ENCODE peak calls at places on chromosome 15, in eight cellular contexts. V is brain microvascular endothelial cell; Q is frontal cortex; G is breast epithelium; Z is gastrocnemius medialis; T is stimulated activated CD4-positive, alpha-beta T cell treated with anti-CD3 and anti-CD28 coated beads, Interleukin-12 subunit alpha, Interleukin-12 subunit beta, amount 100 ng/mL, for 24 hours; F is LHCN-M2; U is nucleus accumbens. I is an unnamed sample.
A peak's percentile ranks its signal among the peaks of the same experiment; 100 is the strongest.

GRCh38 chr15:83112233-83112958 is 5.0 kb downstream of the TM6SF1 start:
- DNase-seq in G (no peak), V (peak; percentile 83), F (peak; percentile 20), U (no peak), Z (no peak), Q (no peak), T (no peak), I (no peak)

GRCh38 chr15:48553559-48553958 is 92.0 kb downstream of the FBN1 start:
- DNase-seq in F (no peak), U (no peak), Z (no peak), V (no peak), G (no peak), T (no peak), Q (no peak), I (no peak)

GRCh38 chr15:89412906-89413411 is 78.3 kb upstream of the POLG start:
- DNase-seq in U (no peak), G (no peak), Q (no peak), T (no peak), F (no peak), Z (no peak), V (no peak), I (no peak)

GRCh38 chr15:37045859-37046318 is 54.5 kb downstream of the MEIS2 start:
- DNase-seq in Q (no peak), Z (no peak), T (no peak), G (no peak), F (no peak), U (no peak), V (peak; percentile 5), I (no peak)

GRCh38 chr15:95872366-95872771 is 458.1 kb upstream of the NR2F2 start:
- DNase-seq in U (no peak), F (peak; percentile 59), V (peak; percentile 81), T (no peak), Q (no peak), G (no peak), Z (no peak), I (no peak)

GRCh38 chr15:78130466-78131294 is 565 bp downstream of the CIB2 start:
- DNase-seq in Q (peak; percentile 27), G (no peak), U (no peak), F (no peak), T (no peak), Z (no peak), V (no peak), I (no peak)

GRCh38 chr15:58066042-58066867 is 744 bp upstream of the ALDH1A2 start:
- DNase-seq in Z (peak; percentile 19), Q (peak; percentile 50), F (peak; percentile 36), U (peak; percentile 5), G (peak; percentile 55), T (peak; percentile 14), V (peak; percentile 6), I (peak; percentile 31)

GRCh38 chr15:65377105-65377975 is 462 bp downstream of the IGDCC3 start:
- DNase-seq in F (peak; percentile 15), G (no peak), V (no peak), Q (peak; percentile 64), U (peak; percentile 29), Z (no peak), T (no peak), I (no peak)

GRCh38 chr15:47407692-47408091 is 309.6 kb upstream of the SEMA6D start:
- DNase-seq in U (no peak), T (no peak), Q (no peak), Z (no peak), F (no peak), G (no peak), V (no peak), I (no peak)

GRCh38 chr15:93210995-93211394 is 122.0 kb upstream of the RGMA start:
- DNase-seq in Q (no peak), F (no peak), Z (peak; percentile 64), T (no peak), U (no peak), G (no peak), V (no peak), I (no peak)

GRCh38 chr15:86942285-86942684 is 862.6 kb downstream of the AGBL1 start:
- DNase-seq in F (no peak), Q (no peak), V (no peak), Z (no peak), G (no peak), U (no peak), T (no peak), I (no peak)

GRCh38 chr15:63294354-63294753 is 16.9 kb downstream of the APH1B start:
- DNase-seq in V (no peak), F (no peak), Q (no peak), U (no peak), T (no peak), G (no peak), Z (no peak), I (no peak)

GRCh38 chr15:39966521-39966920 is 32.6 kb downstream of the EIF2AK4 start:
- DNase-seq in U (no peak), V (no peak), Z (no peak), F (no peak), Q (no peak), G (no peak), T (no peak), I (no peak)

GRCh38 chr15:42608110-42608531 is 32.7 kb downstream of the STARD9 start:
- DNase-seq in V (peak; percentile 1), T (no peak), F (peak; percentile 69), Z (no peak), U (no peak), G (no peak), Q (no peak), I (no peak)

GRCh38 chr15:76512971-76513370 is 176.4 kb downstream of the ISL2 start:
- DNase-seq in Z (no peak), G (no peak), F (no peak), T (no peak), Q (no peak), V (no peak), U (no peak), I (no peak)

GRCh38 chr15:35622641-35623340 is 76.8 kb upstream of the DPH6 start:
- DNase-seq in T (no peak), Z (no peak), G (no peak), V (no peak), Q (no peak), F (no peak), U (no peak), I (no peak)

GRCh38 chr15:56824174-56824573 is 90.9 kb upstream of the ZNF280D start:
- DNase-seq in G (no peak), T (no peak), Z (peak; percentile 13), V (no peak), Q (no peak), U (no peak), F (peak; percentile 81), I (no peak)

GRCh38 chr15:85667491-85668424 is 127.0 kb downstream of the KLHL25 start:
- DNase-seq in G (no peak), F (peak; percentile 99), Q (no peak), Z (no peak), U (no peak), T (peak; percentile 21), V (peak; percentile 99), I (no peak)

GRCh38 chr15:46441294-46442062 is 806.6 kb downstream of the SQOR start:
- DNase-seq in U (no peak), F (no peak), G (no peak), Q (no peak), Z (no peak), V (no peak), T (no peak), I (no peak)

GRCh38 chr15:86743283-86743903 is 663.7 kb downstream of the AGBL1 start:
- DNase-seq in U (no peak), Z (no peak), F (peak; percentile 29), T (peak; percentile 11), V (no peak), Q (no peak), G (no peak), I (no peak)

GRCh38 chr15:92725171-92725570 is 69.6 kb upstream of the FAM174B start:
- DNase-seq in Z (no peak), V (no peak), Q (no peak), T (no peak), F (no peak), U (no peak), G (no peak), I (no peak)

GRCh38 chr15:72809329-72809728 is 25.8 kb upstream of the ADPGK start:
- DNase-seq in F (no peak), Z (no peak), G (no peak), Q (no peak), T (no peak), U (no peak), V (no peak), I (no peak)

GRCh38 chr15:79811406-79812405 is 85.1 kb downstream of the MTHFS start:
- DNase-seq in Q (no peak), T (no peak), F (peak; percentile 47), U (peak; percentile 5), V (no peak), Z (peak; percentile 69), G (peak; percentile 83), I (no peak)

GRCh38 chr15:31606942-31607497 is 280.4 kb downstream of the KLF13 start:
- DNase-seq in F (no peak), Q (no peak), G (no peak), U (no peak), T (no peak), V (no peak), Z (no peak), I (no peak)

GRCh38 chr15:42157981-42158765 is 1.7 kb upstream of the PLA2G4F start:
- DNase-seq in Z (peak; percentile 51), F (peak; percentile 86), G (no peak), Q (no peak), V (peak; percentile 68), U (no peak), T (no peak), I (no peak)

GRCh38 chr15:60120100-60120499 is 116.0 kb downstream of the FOXB1 start:
- DNase-seq in V (no peak), Q (no peak), F (no peak), G (no peak), U (no peak), T (no peak), Z (no peak), I (no peak)

GRCh38 chr15:101256756-101257155 is 4.9 kb upstream of the CHSY1 start:
- DNase-seq in V (no peak), T (no peak), G (no peak), F (peak; percentile 36), U (no peak), Q (no peak), Z (no peak), I (no peak)

GRCh38 chr15:79089890-79090486 is 592 bp downstream of the RASGRF1 start:
- DNase-seq in Z (no peak), Q (peak; percentile 28), G (no peak), V (no peak), F (no peak), T (no peak), U (no peak), I (no peak)

GRCh38 chr15:87354661-87355410 is 901.7 kb downstream of the NTRK3 start:
- DNase-seq in G (no peak), Q (no peak), Z (no peak), U (no peak), F (peak; percentile 72), V (peak; percentile 71), T (no peak), I (no peak)

GRCh38 chr15:39575180-39575579 is 5.7 kb upstream of the THBS1 start:
- DNase-seq in F (no peak), G (no peak), Z (no peak), T (no peak), V (no peak), U (no peak), Q (no peak), I (no peak)

GRCh38 chr15:22939051-22939450 is 41.1 kb downstream of the CYFIP1 start:
- DNase-seq in U (no peak), G (no peak), Z (no peak), V (no peak), Q (no peak), T (no peak), F (no peak), I (no peak)

I was measured in substantia nigra.